ENCODE peak calls at places on chromosome 2, in ten cellular contexts. One of them, this sample, is unnamed.

GRCh38 chr2:164114937-164115336 is 379.1 kb upstream of the FIGN start:
- DNase-seq in activated gamma-delta T cell: no peak
- DNase-seq in EL: no peak
- DNase-seq in hypothalamus: no peak
- DNase-seq in fibroblast of lung: no peak
- DNase-seq in Ammon's horn: no peak
- DNase-seq in CD4-positive, alpha-beta memory T cell: no peak
- DNase-seq in NCI-H1436 treated with DMSO at 0.1 percent for 48 hours: no peak
- DNase-seq in HCEC 1CT: no peak
- DNase-seq in activated naive CD4-positive, alpha-beta T cell: no peak
- DNase-seq in this sample: no peak

GRCh38 chr2:128775064-128775347 is 456.3 kb upstream of the HS6ST1 start:
- DNase-seq in CD4-positive, alpha-beta memory T cell: no peak
- DNase-seq in Ammon's horn: no peak
- DNase-seq in activated naive CD4-positive, alpha-beta T cell: no peak
- DNase-seq in fibroblast of lung: no peak
- DNase-seq in EL: no peak
- DNase-seq in activated gamma-delta T cell: no peak
- DNase-seq in hypothalamus: no peak
- DNase-seq in HCEC 1CT: no peak
- DNase-seq in NCI-H1436 treated with DMSO at 0.1 percent for 48 hours: no peak
- DNase-seq in this sample: no peak

GRCh38 chr2:28185153-28185552 is 207.5 kb upstream of the FOSL2 start:
- DNase-seq in activated gamma-delta T cell: no peak
- DNase-seq in hypothalamus: no peak
- DNase-seq in HCEC 1CT: no peak
- DNase-seq in NCI-H1436 treated with DMSO at 0.1 percent for 48 hours: no peak
- DNase-seq in fibroblast of lung: no peak
- DNase-seq in CD4-positive, alpha-beta memory T cell: no peak
- DNase-seq in Ammon's horn: no peak
- DNase-seq in activated naive CD4-positive, alpha-beta T cell: no peak
- DNase-seq in EL: no peak
- DNase-seq in this sample: no peak

GRCh38 chr2:152598975-152599724 is 118.1 kb downstream of the PRPF40A start:
- DNase-seq in Ammon's horn: no peak
- DNase-seq in HCEC 1CT: peak
- DNase-seq in activated naive CD4-positive, alpha-beta T cell: no peak
- DNase-seq in CD4-positive, alpha-beta memory T cell: no peak
- DNase-seq in NCI-H1436 treated with DMSO at 0.1 percent for 48 hours: no peak
- DNase-seq in fibroblast of lung: no peak
- DNase-seq in hypothalamus: no peak
- DNase-seq in activated gamma-delta T cell: no peak
- DNase-seq in EL: peak
- DNase-seq in this sample: no peak

GRCh38 chr2:125656190-125656589 is 999.8 kb upstream of the GYPC start:
- DNase-seq in hypothalamus: no peak
- DNase-seq in HCEC 1CT: no peak
- DNase-seq in EL: no peak
- DNase-seq in CD4-positive, alpha-beta memory T cell: no peak
- DNase-seq in activated naive CD4-positive, alpha-beta T cell: no peak
- DNase-seq in Ammon's horn: no peak
- DNase-seq in NCI-H1436 treated with DMSO at 0.1 percent for 48 hours: no peak
- DNase-seq in fibroblast of lung: no peak
- DNase-seq in activated gamma-delta T cell: no peak
- DNase-seq in this sample: no peak

GRCh38 chr2:17752892-17753802 is 463 bp downstream of the SMC6 start:
- DNase-seq in activated naive CD4-positive, alpha-beta T cell: peak
- DNase-seq in activated gamma-delta T cell: no peak
- DNase-seq in NCI-H1436 treated with DMSO at 0.1 percent for 48 hours: no peak
- DNase-seq in CD4-positive, alpha-beta memory T cell: no peak
- DNase-seq in HCEC 1CT: peak
- DNase-seq in hypothalamus: no peak
- DNase-seq in Ammon's horn: peak
- DNase-seq in fibroblast of lung: peak
- DNase-seq in EL: peak
- DNase-seq in this sample: no peak

GRCh38 chr2:98006378-98006777 is 10.6 kb upstream of the TMEM131 start:
- DNase-seq in hypothalamus: no peak
- DNase-seq in HCEC 1CT: no peak
- DNase-seq in CD4-positive, alpha-beta memory T cell: no peak
- DNase-seq in NCI-H1436 treated with DMSO at 0.1 percent for 48 hours: no peak
- DNase-seq in fibroblast of lung: no peak
- DNase-seq in EL: no peak
- DNase-seq in Ammon's horn: no peak
- DNase-seq in activated naive CD4-positive, alpha-beta T cell: no peak
- DNase-seq in activated gamma-delta T cell: no peak
- DNase-seq in this sample: no peak

GRCh38 chr2:233042549-233042948 is 10.1 kb downstream of the NEU2 start:
- DNase-seq in NCI-H1436 treated with DMSO at 0.1 percent for 48 hours: no peak
- DNase-seq in HCEC 1CT: no peak
- DNase-seq in activated gamma-delta T cell: no peak
- DNase-seq in Ammon's horn: no peak
- DNase-seq in hypothalamus: no peak
- DNase-seq in EL: no peak
- DNase-seq in activated naive CD4-positive, alpha-beta T cell: no peak
- DNase-seq in fibroblast of lung: no peak
- DNase-seq in CD4-positive, alpha-beta memory T cell: no peak
- DNase-seq in this sample: no peak

GRCh38 chr2:174026122-174026845 is 61.1 kb upstream of the SP3 start:
- DNase-seq in EL: peak
- DNase-seq in CD4-positive, alpha-beta memory T cell: no peak
- DNase-seq in activated gamma-delta T cell: no peak
- DNase-seq in NCI-H1436 treated with DMSO at 0.1 percent for 48 hours: no peak
- DNase-seq in Ammon's horn: no peak
- DNase-seq in fibroblast of lung: peak
- DNase-seq in HCEC 1CT: no peak
- DNase-seq in activated naive CD4-positive, alpha-beta T cell: no peak
- DNase-seq in hypothalamus: no peak
- DNase-seq in this sample: no peak

GRCh38 chr2:24708537-24709152 is 84.5 kb downstream of the PTRHD1 start:
- DNase-seq in HCEC 1CT: peak
- DNase-seq in fibroblast of lung: peak
- DNase-seq in NCI-H1436 treated with DMSO at 0.1 percent for 48 hours: no peak
- DNase-seq in activated naive CD4-positive, alpha-beta T cell: no peak
- DNase-seq in EL: peak
- DNase-seq in hypothalamus: no peak
- DNase-seq in activated gamma-delta T cell: no peak
- DNase-seq in CD4-positive, alpha-beta memory T cell: no peak
- DNase-seq in Ammon's horn: no peak
- DNase-seq in this sample: no peak

GRCh38 chr2:219309278-219309677 is at the start of gene PTPRN:
- DNase-seq in fibroblast of lung: peak
- DNase-seq in activated gamma-delta T cell: no peak
- DNase-seq in EL: no peak
- DNase-seq in HCEC 1CT: no peak
- DNase-seq in activated naive CD4-positive, alpha-beta T cell: no peak
- DNase-seq in CD4-positive, alpha-beta memory T cell: no peak
- DNase-seq in Ammon's horn: peak
- DNase-seq in NCI-H1436 treated with DMSO at 0.1 percent for 48 hours: peak
- DNase-seq in hypothalamus: no peak
- DNase-seq in this sample: peak

GRCh38 chr2:39981877-39982276 is 202.8 kb upstream of the THUMPD2 start:
- DNase-seq in EL: no peak
- DNase-seq in NCI-H1436 treated with DMSO at 0.1 percent for 48 hours: no peak
- DNase-seq in CD4-positive, alpha-beta memory T cell: no peak
- DNase-seq in Ammon's horn: no peak
- DNase-seq in hypothalamus: no peak
- DNase-seq in activated naive CD4-positive, alpha-beta T cell: no peak
- DNase-seq in fibroblast of lung: no peak
- DNase-seq in HCEC 1CT: no peak
- DNase-seq in activated gamma-delta T cell: no peak
- DNase-seq in this sample: no peak

GRCh38 chr2:237692601-237693079 is 65.3 kb downstream of the LRRFIP1 start:
- DNase-seq in HCEC 1CT: peak
- DNase-seq in hypothalamus: no peak
- DNase-seq in activated naive CD4-positive, alpha-beta T cell: no peak
- DNase-seq in fibroblast of lung: no peak
- DNase-seq in CD4-positive, alpha-beta memory T cell: no peak
- DNase-seq in NCI-H1436 treated with DMSO at 0.1 percent for 48 hours: no peak
- DNase-seq in activated gamma-delta T cell: no peak
- DNase-seq in EL: peak
- DNase-seq in Ammon's horn: no peak
- DNase-seq in this sample: no peak

GRCh38 chr2:21413082-21413481 is 289.3 kb downstream of the TDRD15 start:
- DNase-seq in activated naive CD4-positive, alpha-beta T cell: no peak
- DNase-seq in activated gamma-delta T cell: no peak
- DNase-seq in Ammon's horn: no peak
- DNase-seq in CD4-positive, alpha-beta memory T cell: no peak
- DNase-seq in hypothalamus: no peak
- DNase-seq in HCEC 1CT: no peak
- DNase-seq in NCI-H1436 treated with DMSO at 0.1 percent for 48 hours: no peak
- DNase-seq in EL: no peak
- DNase-seq in fibroblast of lung: no peak
- DNase-seq in this sample: no peak

GRCh38 chr2:226736391-226736790 is 63.2 kb downstream of the IRS1 start:
- DNase-seq in HCEC 1CT: no peak
- DNase-seq in NCI-H1436 treated with DMSO at 0.1 percent for 48 hours: no peak
- DNase-seq in activated gamma-delta T cell: no peak
- DNase-seq in CD4-positive, alpha-beta memory T cell: no peak
- DNase-seq in Ammon's horn: no peak
- DNase-seq in fibroblast of lung: no peak
- DNase-seq in EL: no peak
- DNase-seq in activated naive CD4-positive, alpha-beta T cell: no peak
- DNase-seq in hypothalamus: no peak
- DNase-seq in this sample: no peak

GRCh38 chr2:73970850-73971471 is 13.7 kb upstream of the TET3 start:
- DNase-seq in HCEC 1CT: no peak
- DNase-seq in EL: no peak
- DNase-seq in Ammon's horn: peak
- DNase-seq in fibroblast of lung: peak
- DNase-seq in NCI-H1436 treated with DMSO at 0.1 percent for 48 hours: peak
- DNase-seq in CD4-positive, alpha-beta memory T cell: peak
- DNase-seq in activated gamma-delta T cell: no peak
- DNase-seq in hypothalamus: no peak
- DNase-seq in activated naive CD4-positive, alpha-beta T cell: no peak
- DNase-seq in this sample: no peak

GRCh38 chr2:169743549-169743948 is 9.9 kb downstream of the KLHL23 start:
- DNase-seq in CD4-positive, alpha-beta memory T cell: no peak
- DNase-seq in hypothalamus: no peak
- DNase-seq in HCEC 1CT: no peak
- DNase-seq in fibroblast of lung: no peak
- DNase-seq in activated naive CD4-positive, alpha-beta T cell: no peak
- DNase-seq in activated gamma-delta T cell: no peak
- DNase-seq in EL: no peak
- DNase-seq in NCI-H1436 treated with DMSO at 0.1 percent for 48 hours: no peak
- DNase-seq in Ammon's horn: peak
- DNase-seq in this sample: no peak

GRCh38 chr2:144370937-144371584 is 148.9 kb downstream of the ZEB2 start:
- DNase-seq in CD4-positive, alpha-beta memory T cell: no peak
- DNase-seq in HCEC 1CT: peak
- DNase-seq in NCI-H1436 treated with DMSO at 0.1 percent for 48 hours: no peak
- DNase-seq in fibroblast of lung: peak
- DNase-seq in hypothalamus: no peak
- DNase-seq in activated naive CD4-positive, alpha-beta T cell: no peak
- DNase-seq in activated gamma-delta T cell: no peak
- DNase-seq in EL: peak
- DNase-seq in Ammon's horn: no peak
- DNase-seq in this sample: no peak

GRCh38 chr2:201735486-201735885 is 37.0 kb upstream of the MPP4 start:
- DNase-seq in HCEC 1CT: no peak
- DNase-seq in activated gamma-delta T cell: no peak
- DNase-seq in NCI-H1436 treated with DMSO at 0.1 percent for 48 hours: no peak
- DNase-seq in CD4-positive, alpha-beta memory T cell: no peak
- DNase-seq in Ammon's horn: no peak
- DNase-seq in EL: no peak
- DNase-seq in fibroblast of lung: no peak
- DNase-seq in hypothalamus: no peak
- DNase-seq in activated naive CD4-positive, alpha-beta T cell: no peak
- DNase-seq in this sample: no peak

GRCh38 chr2:54945401-54946219 is 104.6 kb downstream of the RTN4 start:
- DNase-seq in EL: peak
- DNase-seq in fibroblast of lung: peak
- DNase-seq in HCEC 1CT: peak
- DNase-seq in NCI-H1436 treated with DMSO at 0.1 percent for 48 hours: no peak
- DNase-seq in activated gamma-delta T cell: no peak
- DNase-seq in Ammon's horn: peak
- DNase-seq in hypothalamus: peak
- DNase-seq in CD4-positive, alpha-beta memory T cell: no peak
- DNase-seq in activated naive CD4-positive, alpha-beta T cell: no peak
- DNase-seq in this sample: no peak